ENCODE peak calls at places on chromosomes 6 and 20, in nine cellular contexts. R, T, Y, J, G, F, Q, P and X are unnamed samples.

GRCh38 chr6:38508894-38509293 is 130.8 kb downstream of the BTBD9 start:
- DNase-seq in Q (no peak), Y (peak; percentile 86), J (no peak), P (peak; percentile 79), F (no peak), T (no peak), R (peak; percentile 31), G (no peak), X (no peak)

GRCh38 chr6:134619789-134620188 is 301.9 kb upstream of the SGK1 start:
- DNase-seq in R (peak; percentile 50), Q (no peak), P (peak; percentile 89), F (no peak), Y (peak; percentile 18), G (no peak), J (no peak), T (no peak), X (no peak)

GRCh38 chr6:25959890-25960531 is 2.6 kb upstream of the TRIM38 start:
- DNase-seq in F (no peak), Q (no peak), P (peak; percentile 35), R (peak; percentile 26), Y (no peak), G (no peak), T (no peak), J (no peak), X (no peak)

GRCh38 chr6:134819858-134820495 is 129.9 kb downstream of the ALDH8A1 start:
- DNase-seq in R (no peak), G (no peak), J (no peak), T (no peak), F (no peak), P (no peak), Y (no peak), Q (no peak), X (no peak)

GRCh38 chr20:50019466-50020256 is 36.9 kb downstream of the SNAI1 start:
- DNase-seq in Y (peak; percentile 86), G (no peak), F (peak; percentile 45), P (no peak), R (no peak), Q (peak; percentile 89), J (no peak), T (peak; percentile 63), X (no peak)

GRCh38 chr6:35160642-35161041 is 19.5 kb upstream of the TCP11 start:
- DNase-seq in T (no peak), Q (no peak), R (no peak), Y (no peak), J (no peak), F (no peak), P (no peak), G (no peak), X (no peak)

GRCh38 chr6:14288910-14289309 is 171.3 kb downstream of the CD83 start:
- DNase-seq in F (peak; percentile 22), T (no peak), Y (peak; percentile 20), P (no peak), R (no peak), J (no peak), G (no peak), Q (no peak), X (no peak)

GRCh38 chr20:54980321-54980960 is 505.0 kb downstream of the DOK5 start:
- DNase-seq in Y (peak; percentile 44), G (no peak), R (no peak), Q (no peak), F (no peak), P (no peak), T (no peak), J (no peak), X (no peak)

GRCh38 chr20:18805881-18806280 is 7.7 kb upstream of the SCP2D1 start:
- DNase-seq in P (peak; percentile 41), R (no peak), J (no peak), Y (peak; percentile 66), G (no peak), Q (no peak), T (no peak), F (no peak), X (no peak)

GRCh38 chr20:63750807-63751470 is 11.4 kb downstream of the SLC2A4RG start:
- DNase-seq in G (no peak), T (no peak), Q (no peak), P (no peak), Y (no peak), J (peak; percentile 64), R (no peak), F (peak; percentile 67), X (peak; percentile 83)

GRCh38 chr6:163180874-163181541 is 233.5 kb upstream of the QKI start:
- DNase-seq in F (peak; percentile 92), T (peak; percentile 82), Y (peak; percentile 77), J (peak; percentile 86), Q (peak; percentile 84), P (no peak), G (no peak), R (peak; percentile 84), X (no peak)

GRCh38 chr6:135233676-135234491 is 52.8 kb downstream of the MYB start:
- DNase-seq in Y (no peak), P (no peak), F (no peak), G (no peak), J (no peak), R (peak; percentile 3), Q (no peak), T (no peak), X (no peak)

GRCh38 chr6:150685860-150686259 is 86.2 kb downstream of the PLEKHG1 start:
- DNase-seq in Y (peak; percentile 64), Q (no peak), T (peak; percentile 36), G (peak; percentile 62), J (peak; percentile 61), P (peak; percentile 1), F (peak; percentile 89), R (peak; percentile 12), X (peak; percentile 88)

GRCh38 chr6:75272145-75272840 is 12.3 kb downstream of the TMEM30A start:
- DNase-seq in F (no peak), T (no peak), P (peak; percentile 68), Q (no peak), R (peak; percentile 57), Y (no peak), G (no peak), J (no peak), X (no peak)

GRCh38 chr6:157047328-157047727 is 270.1 kb downstream of the ARID1B start:
- DNase-seq in T (no peak), J (no peak), F (no peak), Q (no peak), P (no peak), Y (no peak), G (no peak), R (no peak), X (no peak)

GRCh38 chr20:56609321-56609720 is 19.8 kb upstream of the TFAP2C start:
- DNase-seq in P (no peak), J (no peak), F (no peak), R (no peak), Y (no peak), G (no peak), T (no peak), Q (no peak), X (no peak)

GRCh38 chr6:108145639-108146038 is 20.2 kb upstream of the NR2E1 start:
- DNase-seq in R (no peak), Y (no peak), Q (no peak), P (no peak), G (no peak), J (no peak), F (peak; percentile 58), T (no peak), X (no peak)

DNA sequence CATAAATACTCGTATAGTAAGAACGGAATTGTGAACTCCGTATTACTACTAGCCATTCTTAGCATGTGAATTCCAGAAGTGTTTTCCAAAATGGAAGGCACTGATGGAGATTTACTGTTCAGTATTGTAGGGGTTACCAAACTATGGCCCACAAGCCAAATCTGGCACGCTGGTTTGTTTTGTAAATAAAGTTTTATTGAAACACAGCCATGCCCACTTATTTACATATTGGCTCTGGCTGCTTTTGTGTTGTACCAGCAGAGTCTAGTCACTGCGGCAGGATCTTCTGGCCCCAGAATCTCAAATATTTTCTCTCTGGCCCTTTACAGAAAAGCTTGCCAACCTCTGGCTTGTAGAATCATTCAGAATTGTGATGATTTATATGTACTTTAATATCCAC is 44.3 kb upstream of the PRELID3B start:
- DNase-seq in Q (no peak), P (no peak), R (no peak), J (no peak), T (no peak), F (no peak), Y (no peak), G (no peak), X (no peak)
- H3K4me1 ChIP-seq in Q (peaks cover 4% of the 10 kb centered on the region), P (peaks cover 2% of the 10 kb centered on the region), R (no peaks in the 10 kb centered on the region), J (no peaks in the 10 kb centered on the region), T (no peaks in the 10 kb centered on the region), F (no peaks in the 10 kb centered on the region), Y (peaks cover 11% of the 10 kb centered on the region), G (no peaks in the 10 kb centered on the region), X (peaks cover 8% of the 10 kb centered on the region)

GRCh38 chr6:54875539-54875938 is 29.0 kb downstream of the FAM83B start:
- DNase-seq in G (no peak), Y (no peak), P (no peak), F (no peak), R (no peak), J (no peak), T (no peak), Q (no peak), X (no peak)
- H3K4me1 ChIP-seq in G (no peaks in the 10 kb centered on the region), Y (peaks cover 33% of the 10 kb centered on the region), P (no peaks in the 10 kb centered on the region), F (peaks cover 6% of the 10 kb centered on the region), R (no peaks in the 10 kb centered on the region), J (no peaks in the 10 kb centered on the region), T (no peaks in the 10 kb centered on the region), Q (no peaks in the 10 kb centered on the region), X (no peaks in the 10 kb centered on the region)

GRCh38 chr6:148612043-148612442 is 134.8 kb upstream of the UST start:
- DNase-seq in P (no peak), G (no peak), F (no peak), Q (no peak), Y (no peak), T (no peak), R (no peak), J (no peak), X (no peak)

GRCh38 chr6:148611213-148611612 is 135.6 kb upstream of the UST start:
- DNase-seq in Q (peak; percentile 92), R (peak; percentile 83), T (peak; percentile 21), J (no peak), P (no peak), F (no peak), G (peak; percentile 41), Y (peak; percentile 63), X (no peak)

DNA sequence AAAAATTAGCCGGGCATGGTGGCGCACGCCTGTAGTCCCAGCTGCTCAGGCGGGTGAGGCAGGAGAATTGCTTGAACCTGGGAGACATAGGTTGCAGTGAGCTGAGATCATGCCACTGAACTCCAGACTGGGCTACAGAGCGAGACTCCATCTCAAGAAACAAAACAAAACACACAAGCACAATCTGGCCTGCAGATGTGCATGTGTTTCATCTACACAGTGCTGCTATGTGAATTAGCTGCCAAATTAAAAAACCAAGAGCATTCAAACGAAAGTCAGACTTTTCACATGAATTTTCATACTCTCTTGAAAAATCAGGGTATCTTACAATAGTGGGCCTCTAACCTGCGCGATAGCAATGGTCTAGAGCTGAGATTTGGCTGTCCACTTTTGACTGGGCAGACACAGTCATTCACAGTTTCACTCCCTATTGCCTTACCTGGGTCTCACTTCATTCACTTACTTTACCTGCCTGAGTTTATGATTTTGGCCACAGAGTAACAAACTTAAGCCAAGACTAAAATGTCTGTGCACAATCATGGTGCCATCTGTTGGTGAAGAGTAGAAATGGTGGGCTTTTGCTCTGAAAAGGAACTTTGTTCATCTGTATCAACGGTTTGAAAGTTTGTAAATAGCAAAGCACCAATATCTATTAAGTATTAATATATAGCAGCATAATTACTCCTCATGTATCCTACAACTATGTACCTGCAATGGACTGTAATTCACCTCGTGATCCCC is 138.4 kb upstream of the UST start:
- DNase-seq in G (no peak), Y (peak; percentile 42), Q (no peak), T (no peak), F (no peak), R (peak; percentile 32), J (no peak), P (peak; percentile 19), X (no peak)
- H3K4me1 ChIP-seq in G (no peaks in the 10 kb centered on the region), Y (no peaks in the 10 kb centered on the region), Q (peaks cover 40% of the 10 kb centered on the region), T (peaks cover 11% of the 10 kb centered on the region), F (no peaks in the 10 kb centered on the region), R (no peaks in the 10 kb centered on the region), J (no peaks in the 10 kb centered on the region), P (peaks cover 2% of the 10 kb centered on the region), X (no peaks in the 10 kb centered on the region)

GRCh38 chr6:72703093-72703492 is 81.2 kb downstream of the KCNQ5 start:
- DNase-seq in Q (no peak), F (no peak), R (no peak), P (no peak), J (no peak), Y (no peak), G (no peak), T (no peak), X (no peak)
- H3K4me1 ChIP-seq in Q (no peaks in the 10 kb centered on the region), F (no peaks in the 10 kb centered on the region), R (peaks cover 20% of the 10 kb centered on the region), P (no peaks in the 10 kb centered on the region), J (no peaks in the 10 kb centered on the region), Y (no peaks in the 10 kb centered on the region), G (no peaks in the 10 kb centered on the region), T (no peaks in the 10 kb centered on the region), X (no peaks in the 10 kb centered on the region)